ENCODE peak calls at places on chromosomes 2 and 18, in six cellular contexts. One of them, this sample, is unnamed.

GRCh38 chr18:23363865-23364570 is 89.1 kb upstream of the RIOK3 start:
- DNase-seq in prostate gland: no peak
- DNase-seq in fibroblast of lung: no peak
- DNase-seq in epithelial cell of esophagus: no peak
- DNase-seq in AG04450: no peak
- DNase-seq in CD8-positive, alpha-beta T cell: no peak
- DNase-seq in this sample: no peak

GRCh38 chr18:5476961-5477800 is 66.6 kb downstream of the EPB41L3 start:
- DNase-seq in prostate gland: no peak
- DNase-seq in fibroblast of lung: peak; percentile 56
- DNase-seq in epithelial cell of esophagus: no peak
- DNase-seq in AG04450: no peak
- DNase-seq in CD8-positive, alpha-beta T cell: no peak
- DNase-seq in this sample: no peak

GRCh38 chr2:53970898-53971681 is at the start of gene PSME4:
- DNase-seq in prostate gland: peak; percentile 92
- DNase-seq in fibroblast of lung: peak; percentile 91
- DNase-seq in epithelial cell of esophagus: peak; percentile 94
- DNase-seq in AG04450: peak; percentile 66
- DNase-seq in CD8-positive, alpha-beta T cell: peak; percentile 95
- DNase-seq in this sample: peak; percentile 55

GRCh38 chr18:42915240-42915791 is 200.2 kb downstream of the RIT2 start:
- DNase-seq in prostate gland: no peak
- DNase-seq in fibroblast of lung: peak; percentile 6
- DNase-seq in epithelial cell of esophagus: no peak
- DNase-seq in AG04450: no peak
- DNase-seq in CD8-positive, alpha-beta T cell: no peak
- DNase-seq in this sample: no peak

GRCh38 chr2:148674063-148675020 is 29.8 kb downstream of the EPC2 start:
- DNase-seq in prostate gland: no peak
- DNase-seq in fibroblast of lung: peak; percentile 37
- DNase-seq in epithelial cell of esophagus: peak; percentile 58
- DNase-seq in AG04450: peak; percentile 38
- DNase-seq in CD8-positive, alpha-beta T cell: no peak
- DNase-seq in this sample: no peak

GRCh38 chr2:111168528-111168929 is 47.8 kb downstream of the BCL2L11 start:
- DNase-seq in prostate gland: no peak
- DNase-seq in fibroblast of lung: peak; percentile 78
- DNase-seq in epithelial cell of esophagus: peak; percentile 87
- DNase-seq in AG04450: peak; percentile 44
- DNase-seq in CD8-positive, alpha-beta T cell: peak; percentile 40
- DNase-seq in this sample: peak; percentile 41

GRCh38 chr2:4673025-4673489 is 969.7 kb downstream of the DCDC2C start:
- DNase-seq in prostate gland: no peak
- DNase-seq in fibroblast of lung: no peak
- DNase-seq in epithelial cell of esophagus: no peak
- DNase-seq in AG04450: no peak
- DNase-seq in CD8-positive, alpha-beta T cell: no peak
- DNase-seq in this sample: no peak

GRCh38 chr18:76145506-76145905 is 349.5 kb downstream of the ZNF516 start:
- DNase-seq in prostate gland: no peak
- DNase-seq in fibroblast of lung: no peak
- DNase-seq in epithelial cell of esophagus: no peak
- DNase-seq in AG04450: no peak
- DNase-seq in CD8-positive, alpha-beta T cell: no peak
- DNase-seq in this sample: no peak

GRCh38 chr2:74496997-74497776 is 2.2 kb downstream of the LBX2 start:
- DNase-seq in prostate gland: no peak
- DNase-seq in fibroblast of lung: no peak
- DNase-seq in epithelial cell of esophagus: no peak
- DNase-seq in AG04450: no peak
- DNase-seq in CD8-positive, alpha-beta T cell: no peak
- DNase-seq in this sample: no peak

GRCh38 chr18:32714571-32715148 is 58.2 kb downstream of the KLHL14 start:
- DNase-seq in prostate gland: peak; percentile 46
- DNase-seq in fibroblast of lung: peak; percentile 60
- DNase-seq in epithelial cell of esophagus: peak; percentile 76
- DNase-seq in AG04450: peak; percentile 23
- DNase-seq in CD8-positive, alpha-beta T cell: no peak
- DNase-seq in this sample: peak; percentile 62

GRCh38 chr18:73668051-73668450 is 479.6 kb downstream of the FBXO15 start:
- DNase-seq in prostate gland: no peak
- DNase-seq in fibroblast of lung: no peak
- DNase-seq in epithelial cell of esophagus: no peak
- DNase-seq in AG04450: no peak
- DNase-seq in CD8-positive, alpha-beta T cell: no peak
- DNase-seq in this sample: no peak

GRCh38 chr2:169010180-169010579 is 20.9 kb downstream of the ABCB11 start:
- DNase-seq in prostate gland: no peak
- DNase-seq in fibroblast of lung: peak; percentile 27
- DNase-seq in epithelial cell of esophagus: no peak
- DNase-seq in AG04450: no peak
- DNase-seq in CD8-positive, alpha-beta T cell: no peak
- DNase-seq in this sample: no peak

GRCh38 chr2:74199871-74200305 is 1.5 kb downstream of the MTHFD2 start:
- DNase-seq in prostate gland: no peak
- DNase-seq in fibroblast of lung: no peak
- DNase-seq in epithelial cell of esophagus: no peak
- DNase-seq in AG04450: no peak
- DNase-seq in CD8-positive, alpha-beta T cell: no peak
- DNase-seq in this sample: no peak

GRCh38 chr2:171952748-171953147 is 30.5 kb downstream of the HAT1 start:
- DNase-seq in prostate gland: no peak
- DNase-seq in fibroblast of lung: no peak
- DNase-seq in epithelial cell of esophagus: no peak
- DNase-seq in AG04450: no peak
- DNase-seq in CD8-positive, alpha-beta T cell: no peak
- DNase-seq in this sample: no peak

GRCh38 chr2:63058149-63058741 is 7.6 kb downstream of the OTX1 start:
- DNase-seq in prostate gland: no peak
- DNase-seq in fibroblast of lung: no peak
- DNase-seq in epithelial cell of esophagus: no peak
- DNase-seq in AG04450: no peak
- DNase-seq in CD8-positive, alpha-beta T cell: no peak
- DNase-seq in this sample: no peak

GRCh38 chr2:98436734-98437133 is 7.9 kb upstream of the INPP4A start:
- DNase-seq in prostate gland: no peak
- DNase-seq in fibroblast of lung: no peak
- DNase-seq in epithelial cell of esophagus: no peak
- DNase-seq in AG04450: no peak
- DNase-seq in CD8-positive, alpha-beta T cell: no peak
- DNase-seq in this sample: no peak

GRCh38 chr2:53315170-53315569 is 452.4 kb upstream of the CHAC2 start:
- DNase-seq in prostate gland: no peak
- DNase-seq in fibroblast of lung: peak; percentile 10
- DNase-seq in epithelial cell of esophagus: peak; percentile 13
- DNase-seq in AG04450: no peak
- DNase-seq in CD8-positive, alpha-beta T cell: no peak
- DNase-seq in this sample: no peak

GRCh38 chr2:146990311-146990781 is 854.5 kb upstream of the ACVR2A start:
- DNase-seq in prostate gland: no peak
- DNase-seq in fibroblast of lung: peak; percentile 60
- DNase-seq in epithelial cell of esophagus: no peak
- DNase-seq in AG04450: no peak
- DNase-seq in CD8-positive, alpha-beta T cell: no peak
- DNase-seq in this sample: no peak

GRCh38 chr18:57743008-57743407 is 60.1 kb downstream of the ATP8B1 start:
- DNase-seq in prostate gland: no peak
- DNase-seq in fibroblast of lung: peak; percentile 95
- DNase-seq in epithelial cell of esophagus: peak; percentile 93
- DNase-seq in AG04450: peak; percentile 30
- DNase-seq in CD8-positive, alpha-beta T cell: no peak
- DNase-seq in this sample: peak; percentile 72

GRCh38 chr2:221001377-221001776 is 570.7 kb downstream of the EPHA4 start:
- DNase-seq in prostate gland: no peak
- DNase-seq in fibroblast of lung: no peak
- DNase-seq in epithelial cell of esophagus: no peak
- DNase-seq in AG04450: no peak
- DNase-seq in CD8-positive, alpha-beta T cell: no peak
- DNase-seq in this sample: no peak

GRCh38 chr18:3230401-3231334 is 10.9 kb upstream of the MYOM1 start:
- DNase-seq in prostate gland: no peak
- DNase-seq in fibroblast of lung: no peak
- DNase-seq in epithelial cell of esophagus: no peak
- DNase-seq in AG04450: no peak
- DNase-seq in CD8-positive, alpha-beta T cell: no peak
- DNase-seq in this sample: no peak

GRCh38 chr2:183037660-183038340 is 457 bp downstream of the NCKAP1 start:
- DNase-seq in prostate gland: peak; percentile 37
- DNase-seq in fibroblast of lung: peak; percentile 28
- DNase-seq in epithelial cell of esophagus: peak; percentile 30
- DNase-seq in AG04450: no peak
- DNase-seq in CD8-positive, alpha-beta T cell: peak; percentile 37
- DNase-seq in this sample: no peak

GRCh38 chr2:236177967-236178909 is 10.1 kb upstream of the GBX2 start:
- DNase-seq in prostate gland: no peak
- DNase-seq in fibroblast of lung: peak; percentile 49
- DNase-seq in epithelial cell of esophagus: peak; percentile 56
- DNase-seq in AG04450: no peak
- DNase-seq in CD8-positive, alpha-beta T cell: peak; percentile 18
- DNase-seq in this sample: no peak

GRCh38 chr2:159774370-159774990 is 23.5 kb downstream of the CD302 start:
- DNase-seq in prostate gland: no peak
- DNase-seq in fibroblast of lung: no peak
- DNase-seq in epithelial cell of esophagus: no peak
- DNase-seq in AG04450: no peak
- DNase-seq in CD8-positive, alpha-beta T cell: no peak
- DNase-seq in this sample: no peak

DNA sequence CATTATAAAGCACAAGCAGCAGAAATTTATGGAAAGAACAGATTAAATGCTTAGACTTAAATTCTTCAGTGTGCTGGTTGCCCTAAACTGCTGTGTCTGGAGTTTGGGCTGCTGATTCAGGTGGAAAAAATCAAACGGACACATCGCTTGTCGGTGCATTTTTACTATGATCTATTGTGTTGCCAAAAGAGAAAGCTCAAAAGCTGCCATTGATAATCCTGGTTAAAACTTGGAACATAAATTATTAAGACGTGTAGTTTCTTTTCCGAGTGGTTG is 263.3 kb downstream of the ATAD2B start:
- DNase-seq in prostate gland: no peak
- DNase-seq in fibroblast of lung: no peak
- DNase-seq in epithelial cell of esophagus: no peak
- DNase-seq in AG04450: no peak
- DNase-seq in CD8-positive, alpha-beta T cell: no peak
- DNase-seq in this sample: no peak
- H3K4me3 ChIP-seq in prostate gland: peak overlapping the region; percentile 14
- H3K4me3 ChIP-seq in fibroblast of lung: no peak overlapping the region
- H3K4me3 ChIP-seq in epithelial cell of esophagus: peak overlapping the region; percentile 7
- H3K4me3 ChIP-seq in AG04450: peak overlapping the region; percentile 36
- H3K4me3 ChIP-seq in CD8-positive, alpha-beta T cell: no peak overlapping the region
- H3K4me3 ChIP-seq in this sample: no peak overlapping the region

GRCh38 chr2:16002575-16002974 is 62.2 kb downstream of the MYCN start:
- DNase-seq in prostate gland: no peak
- DNase-seq in fibroblast of lung: no peak
- DNase-seq in epithelial cell of esophagus: no peak
- DNase-seq in AG04450: no peak
- DNase-seq in CD8-positive, alpha-beta T cell: no peak
- DNase-seq in this sample: no peak

GRCh38 chr2:16003152-16003551 is 62.8 kb downstream of the MYCN start:
- DNase-seq in prostate gland: no peak
- DNase-seq in fibroblast of lung: no peak
- DNase-seq in epithelial cell of esophagus: no peak
- DNase-seq in AG04450: no peak
- DNase-seq in CD8-positive, alpha-beta T cell: no peak
- DNase-seq in this sample: no peak

GRCh38 chr2:16003809-16004208 is 63.5 kb downstream of the MYCN start:
- DNase-seq in prostate gland: no peak
- DNase-seq in fibroblast of lung: no peak
- DNase-seq in epithelial cell of esophagus: no peak
- DNase-seq in AG04450: no peak
- DNase-seq in CD8-positive, alpha-beta T cell: no peak
- DNase-seq in this sample: no peak

GRCh38 chr2:15999592-16000469 is 59.5 kb downstream of the MYCN start:
- DNase-seq in prostate gland: no peak
- DNase-seq in fibroblast of lung: no peak
- DNase-seq in epithelial cell of esophagus: no peak
- DNase-seq in AG04450: no peak
- DNase-seq in CD8-positive, alpha-beta T cell: no peak
- DNase-seq in this sample: no peak

GRCh38 chr2:16002144-16002543 is 61.8 kb downstream of the MYCN start:
- DNase-seq in prostate gland: no peak
- DNase-seq in fibroblast of lung: no peak
- DNase-seq in epithelial cell of esophagus: no peak
- DNase-seq in AG04450: no peak
- DNase-seq in CD8-positive, alpha-beta T cell: no peak
- DNase-seq in this sample: no peak
- H3K4me3 ChIP-seq in prostate gland: no peak overlapping the region
- H3K4me3 ChIP-seq in fibroblast of lung: no peak overlapping the region
- H3K4me3 ChIP-seq in epithelial cell of esophagus: no peak overlapping the region
- H3K4me3 ChIP-seq in AG04450: no peak overlapping the region
- H3K4me3 ChIP-seq in CD8-positive, alpha-beta T cell: no peak overlapping the region
- H3K4me3 ChIP-seq in this sample: no peak overlapping the region

GRCh38 chr2:36596397-36596796 is 1.6 kb downstream of the FEZ2 start:
- DNase-seq in prostate gland: no peak
- DNase-seq in fibroblast of lung: no peak
- DNase-seq in epithelial cell of esophagus: no peak
- DNase-seq in AG04450: no peak
- DNase-seq in CD8-positive, alpha-beta T cell: no peak
- DNase-seq in this sample: no peak
- H3K4me3 ChIP-seq in prostate gland: no peak overlapping the region
- H3K4me3 ChIP-seq in fibroblast of lung: peak overlapping the region; percentile 73
- H3K4me3 ChIP-seq in epithelial cell of esophagus: peak overlapping the region; percentile 70
- H3K4me3 ChIP-seq in AG04450: peak overlapping the region; percentile 88
- H3K4me3 ChIP-seq in CD8-positive, alpha-beta T cell: no peak overlapping the region
- H3K4me3 ChIP-seq in this sample: no peak overlapping the region

GRCh38 chr2:174599310-174599941 is 1.8 kb upstream of the WIPF1 start:
- DNase-seq in prostate gland: no peak
- DNase-seq in fibroblast of lung: no peak
- DNase-seq in epithelial cell of esophagus: no peak
- DNase-seq in AG04450: no peak
- DNase-seq in CD8-positive, alpha-beta T cell: no peak
- DNase-seq in this sample: no peak
- H3K4me3 ChIP-seq in prostate gland: no peak overlapping the region
- H3K4me3 ChIP-seq in fibroblast of lung: no peak overlapping the region
- H3K4me3 ChIP-seq in epithelial cell of esophagus: no peak overlapping the region
- H3K4me3 ChIP-seq in AG04450: no peak overlapping the region
- H3K4me3 ChIP-seq in CD8-positive, alpha-beta T cell: peak overlapping the region; percentile 59
- H3K4me3 ChIP-seq in this sample: no peak overlapping the region

GRCh38 chr18:49174478-49174877 is 223.7 kb upstream of the SMAD7 start:
- DNase-seq in prostate gland: no peak
- DNase-seq in fibroblast of lung: peak; percentile 69
- DNase-seq in epithelial cell of esophagus: peak; percentile 50
- DNase-seq in AG04450: peak; percentile 16
- DNase-seq in CD8-positive, alpha-beta T cell: no peak
- DNase-seq in this sample: no peak
- H3K4me3 ChIP-seq in prostate gland: no peak overlapping the region
- H3K4me3 ChIP-seq in fibroblast of lung: no peak overlapping the region
- H3K4me3 ChIP-seq in epithelial cell of esophagus: no peak overlapping the region
- H3K4me3 ChIP-seq in AG04450: no peak overlapping the region
- H3K4me3 ChIP-seq in CD8-positive, alpha-beta T cell: no peak overlapping the region
- H3K4me3 ChIP-seq in this sample: no peak overlapping the region

GRCh38 chr2:226837787-226838603 is 2.1 kb downstream of the RHBDD1 start:
- DNase-seq in prostate gland: no peak
- DNase-seq in fibroblast of lung: no peak
- DNase-seq in epithelial cell of esophagus: no peak
- DNase-seq in AG04450: no peak
- DNase-seq in CD8-positive, alpha-beta T cell: no peak
- DNase-seq in this sample: no peak
- H3K4me3 ChIP-seq in prostate gland: no peak overlapping the region
- H3K4me3 ChIP-seq in fibroblast of lung: no peak overlapping the region
- H3K4me3 ChIP-seq in epithelial cell of esophagus: no peak overlapping the region
- H3K4me3 ChIP-seq in AG04450: no peak overlapping the region
- H3K4me3 ChIP-seq in CD8-positive, alpha-beta T cell: no peak overlapping the region
- H3K4me3 ChIP-seq in this sample: no peak overlapping the region

GRCh38 chr2:101528501-101528900 is 53.6 kb upstream of the RFX8 start:
- DNase-seq in prostate gland: no peak
- DNase-seq in fibroblast of lung: no peak
- DNase-seq in epithelial cell of esophagus: no peak
- DNase-seq in AG04450: no peak
- DNase-seq in CD8-positive, alpha-beta T cell: no peak
- DNase-seq in this sample: no peak
- H3K4me3 ChIP-seq in prostate gland: no peak overlapping the region
- H3K4me3 ChIP-seq in fibroblast of lung: no peak overlapping the region
- H3K4me3 ChIP-seq in epithelial cell of esophagus: no peak overlapping the region
- H3K4me3 ChIP-seq in AG04450: no peak overlapping the region
- H3K4me3 ChIP-seq in CD8-positive, alpha-beta T cell: no peak overlapping the region
- H3K4me3 ChIP-seq in this sample: no peak overlapping the region